ENCODE peak calls at places on chromosomes 7 and 10, in ten cellular contexts. One of them, this sample, is unnamed.

GRCh38 chr10:132904169-132904813 is 38.1 kb downstream of the CFAP46 start:
- DNase-seq in thoracic aorta: no peak
- DNase-seq in tibial artery: no peak
- DNase-seq in A549: peak
- DNase-seq in ascending aorta: no peak
- DNase-seq in CD8-positive, alpha-beta T cell: no peak
- DNase-seq in left ventricle myocardium inferior: peak
- DNase-seq in AG04450: no peak
- DNase-seq in neural progenitor cell: peak
- DNase-seq in prostate gland: no peak
- DNase-seq in this sample: peak

GRCh38 chr7:69682518-69682917 is 84.2 kb downstream of the AUTS2 start:
- DNase-seq in thoracic aorta: no peak
- DNase-seq in tibial artery: no peak
- DNase-seq in A549: no peak
- DNase-seq in ascending aorta: no peak
- DNase-seq in CD8-positive, alpha-beta T cell: no peak
- DNase-seq in left ventricle myocardium inferior: no peak
- DNase-seq in AG04450: no peak
- DNase-seq in neural progenitor cell: no peak
- DNase-seq in prostate gland: no peak
- DNase-seq in this sample: no peak

GRCh38 chr7:46850563-46851325 is 731.2 kb downstream of the TNS3 start:
- DNase-seq in thoracic aorta: no peak
- DNase-seq in tibial artery: no peak
- DNase-seq in A549: no peak
- DNase-seq in ascending aorta: no peak
- DNase-seq in CD8-positive, alpha-beta T cell: no peak
- DNase-seq in left ventricle myocardium inferior: no peak
- DNase-seq in AG04450: no peak
- DNase-seq in neural progenitor cell: no peak
- DNase-seq in prostate gland: no peak
- DNase-seq in this sample: no peak

GRCh38 chr7:22628112-22628511 is 98.9 kb upstream of the IL6 start:
- DNase-seq in thoracic aorta: no peak
- DNase-seq in tibial artery: no peak
- DNase-seq in A549: no peak
- DNase-seq in ascending aorta: no peak
- DNase-seq in CD8-positive, alpha-beta T cell: no peak
- DNase-seq in left ventricle myocardium inferior: no peak
- DNase-seq in AG04450: no peak
- DNase-seq in neural progenitor cell: no peak
- DNase-seq in prostate gland: no peak
- DNase-seq in this sample: no peak

GRCh38 chr10:132106431-132106830 is 40.7 kb downstream of the JAKMIP3 start:
- DNase-seq in thoracic aorta: no peak
- DNase-seq in tibial artery: peak
- DNase-seq in A549: no peak
- DNase-seq in ascending aorta: no peak
- DNase-seq in CD8-positive, alpha-beta T cell: peak
- DNase-seq in left ventricle myocardium inferior: no peak
- DNase-seq in AG04450: no peak
- DNase-seq in neural progenitor cell: no peak
- DNase-seq in prostate gland: no peak
- DNase-seq in this sample: no peak

GRCh38 chr10:99357691-99358090 is 28.5 kb downstream of the CNNM1 start:
- DNase-seq in thoracic aorta: no peak
- DNase-seq in tibial artery: no peak
- DNase-seq in A549: no peak
- DNase-seq in ascending aorta: no peak
- DNase-seq in CD8-positive, alpha-beta T cell: no peak
- DNase-seq in left ventricle myocardium inferior: no peak
- DNase-seq in AG04450: no peak
- DNase-seq in neural progenitor cell: no peak
- DNase-seq in prostate gland: no peak
- DNase-seq in this sample: no peak

GRCh38 chr7:22193361-22194016 is 163.5 kb downstream of the RAPGEF5 start:
- DNase-seq in thoracic aorta: no peak
- DNase-seq in tibial artery: peak
- DNase-seq in A549: no peak
- DNase-seq in ascending aorta: no peak
- DNase-seq in CD8-positive, alpha-beta T cell: no peak
- DNase-seq in left ventricle myocardium inferior: peak
- DNase-seq in AG04450: peak
- DNase-seq in neural progenitor cell: peak
- DNase-seq in prostate gland: no peak
- DNase-seq in this sample: no peak

GRCh38 chr10:70759769-70760168 is 25.4 kb downstream of the TBATA start:
- DNase-seq in thoracic aorta: no peak
- DNase-seq in tibial artery: peak
- DNase-seq in A549: no peak
- DNase-seq in ascending aorta: no peak
- DNase-seq in CD8-positive, alpha-beta T cell: no peak
- DNase-seq in left ventricle myocardium inferior: no peak
- DNase-seq in AG04450: no peak
- DNase-seq in neural progenitor cell: no peak
- DNase-seq in prostate gland: no peak
- DNase-seq in this sample: no peak

GRCh38 chr10:63773106-63773505 is 251.9 kb downstream of the REEP3 start:
- DNase-seq in thoracic aorta: no peak
- DNase-seq in tibial artery: no peak
- DNase-seq in A549: no peak
- DNase-seq in ascending aorta: no peak
- DNase-seq in CD8-positive, alpha-beta T cell: no peak
- DNase-seq in left ventricle myocardium inferior: no peak
- DNase-seq in AG04450: no peak
- DNase-seq in neural progenitor cell: no peak
- DNase-seq in prostate gland: no peak
- DNase-seq in this sample: no peak

GRCh38 chr10:63769367-63769766 is 248.2 kb downstream of the REEP3 start:
- DNase-seq in thoracic aorta: no peak
- DNase-seq in tibial artery: no peak
- DNase-seq in A549: no peak
- DNase-seq in ascending aorta: no peak
- DNase-seq in CD8-positive, alpha-beta T cell: no peak
- DNase-seq in left ventricle myocardium inferior: no peak
- DNase-seq in AG04450: no peak
- DNase-seq in neural progenitor cell: no peak
- DNase-seq in prostate gland: no peak
- DNase-seq in this sample: no peak

GRCh38 chr10:63767512-63767911 is 246.3 kb downstream of the REEP3 start:
- DNase-seq in thoracic aorta: no peak
- DNase-seq in tibial artery: no peak
- DNase-seq in A549: no peak
- DNase-seq in ascending aorta: no peak
- DNase-seq in CD8-positive, alpha-beta T cell: no peak
- DNase-seq in left ventricle myocardium inferior: no peak
- DNase-seq in AG04450: no peak
- DNase-seq in neural progenitor cell: no peak
- DNase-seq in prostate gland: no peak
- DNase-seq in this sample: peak

GRCh38 chr10:63773962-63774361 is 252.8 kb downstream of the REEP3 start:
- DNase-seq in thoracic aorta: no peak
- DNase-seq in tibial artery: no peak
- DNase-seq in A549: no peak
- DNase-seq in ascending aorta: no peak
- DNase-seq in CD8-positive, alpha-beta T cell: no peak
- DNase-seq in left ventricle myocardium inferior: no peak
- DNase-seq in AG04450: no peak
- DNase-seq in neural progenitor cell: no peak
- DNase-seq in prostate gland: no peak
- DNase-seq in this sample: no peak

DNA sequence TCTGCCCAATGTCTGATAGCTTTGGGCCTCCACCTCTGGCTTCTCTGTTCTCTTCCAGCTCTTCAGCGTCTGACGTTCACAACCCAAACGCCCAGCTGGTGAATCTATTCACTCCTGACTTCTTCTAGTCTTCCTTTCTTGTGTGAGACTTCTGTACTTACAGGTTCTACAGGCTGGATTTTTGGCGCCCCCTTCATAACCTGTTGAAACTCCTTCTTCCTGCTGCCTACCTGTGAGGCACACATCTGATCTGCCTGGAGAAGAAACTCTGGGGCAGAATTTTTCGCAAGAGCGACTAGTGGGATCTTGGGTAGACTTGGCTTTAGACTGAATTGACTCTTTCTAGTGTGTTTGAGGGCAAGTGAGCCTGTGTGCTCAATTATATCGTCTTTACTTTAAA is 249.3 kb downstream of the REEP3 start:
- DNase-seq in thoracic aorta: no peak
- DNase-seq in tibial artery: no peak
- DNase-seq in A549: no peak
- DNase-seq in ascending aorta: no peak
- DNase-seq in CD8-positive, alpha-beta T cell: no peak
- DNase-seq in left ventricle myocardium inferior: no peak
- DNase-seq in AG04450: no peak
- DNase-seq in neural progenitor cell: no peak
- DNase-seq in prostate gland: no peak
- DNase-seq in this sample: no peak
- TF ChIP-seq CTCF in thoracic aorta: no peak
- TF ChIP-seq CTCF in tibial artery: no peak
- TF ChIP-seq CTCF in A549: no peak
- TF ChIP-seq CTCF in ascending aorta: no peak
- TF ChIP-seq CTCF in CD8-positive, alpha-beta T cell: no peak
- TF ChIP-seq CTCF in left ventricle myocardium inferior: no peak
- TF ChIP-seq CTCF in AG04450: no peak
- TF ChIP-seq CTCF in neural progenitor cell: no peak
- TF ChIP-seq CTCF in prostate gland: no peak
- TF ChIP-seq CTCF in this sample: no peak

DNA sequence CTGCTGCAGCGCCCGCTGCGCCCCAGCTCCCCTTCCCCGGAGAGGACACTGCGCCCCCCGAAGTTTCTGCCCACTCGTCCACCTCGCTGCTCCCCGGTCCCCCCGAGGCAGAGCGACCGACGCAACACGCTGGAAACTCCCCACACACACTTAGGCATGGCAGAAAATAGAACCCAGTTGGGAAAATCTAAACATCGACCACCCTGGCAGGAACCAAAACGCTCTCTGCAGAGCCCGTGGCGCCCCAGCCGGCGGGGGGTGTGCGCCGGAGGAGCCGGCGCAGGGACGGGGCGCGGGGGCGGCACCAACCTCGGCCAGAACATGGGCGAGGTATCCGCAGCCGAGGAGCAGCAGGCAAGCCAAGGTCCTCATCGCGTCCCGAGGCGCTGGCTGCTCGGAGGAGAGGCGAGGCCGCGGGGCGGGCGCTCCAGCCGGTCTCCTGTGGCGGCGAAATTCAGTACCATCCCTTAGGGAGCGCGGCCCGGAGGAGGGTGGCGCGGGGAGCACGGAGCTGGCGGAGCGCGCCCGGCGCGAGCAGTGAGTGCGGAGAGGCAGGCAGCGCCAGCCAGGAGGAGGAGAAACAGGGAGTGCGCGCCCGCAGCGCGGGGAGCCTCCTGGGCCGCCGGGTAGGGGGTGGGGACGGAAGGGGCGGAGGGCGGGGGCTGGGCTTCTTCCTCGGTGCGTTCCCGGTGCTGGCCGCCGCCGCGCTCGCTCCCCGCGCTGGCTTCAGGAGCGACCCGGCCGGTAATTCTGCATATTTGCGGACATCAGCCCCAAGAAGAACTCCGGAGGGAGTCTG is 817 bp downstream of the PDGFA start:
- DNase-seq in thoracic aorta: no peak
- DNase-seq in tibial artery: peak
- DNase-seq in A549: peak
- DNase-seq in ascending aorta: peak
- DNase-seq in CD8-positive, alpha-beta T cell: no peak
- DNase-seq in left ventricle myocardium inferior: peak
- DNase-seq in AG04450: no peak
- DNase-seq in neural progenitor cell: peak
- DNase-seq in prostate gland: peak
- DNase-seq in this sample: peak
- TF ChIP-seq CTCF in thoracic aorta: peak
- TF ChIP-seq CTCF in tibial artery: no peak
- TF ChIP-seq CTCF in A549: no peak
- TF ChIP-seq CTCF in ascending aorta: no peak
- TF ChIP-seq CTCF in CD8-positive, alpha-beta T cell: no peak
- TF ChIP-seq CTCF in left ventricle myocardium inferior: peak
- TF ChIP-seq CTCF in AG04450: no peak
- TF ChIP-seq CTCF in neural progenitor cell: no peak
- TF ChIP-seq CTCF in prostate gland: no peak
- TF ChIP-seq CTCF in this sample: no peak

GRCh38 chr10:103930449-103930848 is 12.5 kb upstream of the STN1 start:
- DNase-seq in thoracic aorta: no peak
- DNase-seq in tibial artery: no peak
- DNase-seq in A549: no peak
- DNase-seq in ascending aorta: no peak
- DNase-seq in CD8-positive, alpha-beta T cell: no peak
- DNase-seq in left ventricle myocardium inferior: no peak
- DNase-seq in AG04450: no peak
- DNase-seq in neural progenitor cell: no peak
- DNase-seq in prostate gland: no peak
- DNase-seq in this sample: no peak

GRCh38 chr10:103928784-103929183 is 10.8 kb upstream of the STN1 start:
- DNase-seq in thoracic aorta: no peak
- DNase-seq in tibial artery: no peak
- DNase-seq in A549: no peak
- DNase-seq in ascending aorta: no peak
- DNase-seq in CD8-positive, alpha-beta T cell: no peak
- DNase-seq in left ventricle myocardium inferior: no peak
- DNase-seq in AG04450: no peak
- DNase-seq in neural progenitor cell: no peak
- DNase-seq in prostate gland: no peak
- DNase-seq in this sample: no peak

GRCh38 chr10:103931603-103932002 is 13.6 kb upstream of the STN1 start:
- DNase-seq in thoracic aorta: no peak
- DNase-seq in tibial artery: no peak
- DNase-seq in A549: no peak
- DNase-seq in ascending aorta: no peak
- DNase-seq in CD8-positive, alpha-beta T cell: no peak
- DNase-seq in left ventricle myocardium inferior: no peak
- DNase-seq in AG04450: no peak
- DNase-seq in neural progenitor cell: no peak
- DNase-seq in prostate gland: no peak
- DNase-seq in this sample: no peak

GRCh38 chr10:103929396-103929921 is 11.5 kb upstream of the STN1 start:
- DNase-seq in thoracic aorta: no peak
- DNase-seq in tibial artery: no peak
- DNase-seq in A549: no peak
- DNase-seq in ascending aorta: no peak
- DNase-seq in CD8-positive, alpha-beta T cell: no peak
- DNase-seq in left ventricle myocardium inferior: no peak
- DNase-seq in AG04450: no peak
- DNase-seq in neural progenitor cell: no peak
- DNase-seq in prostate gland: no peak
- DNase-seq in this sample: no peak

GRCh38 chr10:103930881-103931280 is 12.9 kb upstream of the STN1 start:
- DNase-seq in thoracic aorta: no peak
- DNase-seq in tibial artery: no peak
- DNase-seq in A549: no peak
- DNase-seq in ascending aorta: no peak
- DNase-seq in CD8-positive, alpha-beta T cell: no peak
- DNase-seq in left ventricle myocardium inferior: no peak
- DNase-seq in AG04450: no peak
- DNase-seq in neural progenitor cell: no peak
- DNase-seq in prostate gland: no peak
- DNase-seq in this sample: no peak
- TF ChIP-seq CTCF in thoracic aorta: no peak
- TF ChIP-seq CTCF in tibial artery: no peak
- TF ChIP-seq CTCF in A549: no peak
- TF ChIP-seq CTCF in ascending aorta: no peak
- TF ChIP-seq CTCF in CD8-positive, alpha-beta T cell: no peak
- TF ChIP-seq CTCF in left ventricle myocardium inferior: no peak
- TF ChIP-seq CTCF in AG04450: no peak
- TF ChIP-seq CTCF in neural progenitor cell: no peak
- TF ChIP-seq CTCF in prostate gland: no peak
- TF ChIP-seq CTCF in this sample: no peak

GRCh38 chr7:15197359-15197977 is 294.9 kb upstream of the DGKB start:
- DNase-seq in thoracic aorta: no peak
- DNase-seq in tibial artery: no peak
- DNase-seq in A549: no peak
- DNase-seq in ascending aorta: no peak
- DNase-seq in CD8-positive, alpha-beta T cell: no peak
- DNase-seq in left ventricle myocardium inferior: no peak
- DNase-seq in AG04450: no peak
- DNase-seq in neural progenitor cell: no peak
- DNase-seq in prostate gland: no peak
- DNase-seq in this sample: no peak

DNA sequence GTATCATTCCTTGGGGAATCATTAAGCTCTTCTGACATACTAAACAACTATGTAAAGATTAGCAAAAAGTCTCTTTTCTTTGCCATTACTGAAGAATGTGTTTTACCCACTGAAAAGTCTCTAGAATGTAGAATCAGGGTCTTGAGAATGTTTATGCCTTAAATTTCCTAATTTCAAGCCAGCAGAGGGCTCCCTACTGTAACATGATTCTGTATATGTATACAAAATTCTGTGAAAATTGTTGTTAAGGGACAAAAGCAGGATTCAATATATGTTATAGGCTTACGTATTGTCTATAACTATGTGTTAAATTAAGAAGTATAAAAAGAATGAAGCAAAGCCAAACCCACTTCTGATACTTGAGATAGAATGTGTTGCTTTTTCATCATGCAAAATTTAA is 296.9 kb upstream of the DGKB start:
- DNase-seq in thoracic aorta: no peak
- DNase-seq in tibial artery: no peak
- DNase-seq in A549: no peak
- DNase-seq in ascending aorta: no peak
- DNase-seq in CD8-positive, alpha-beta T cell: no peak
- DNase-seq in left ventricle myocardium inferior: no peak
- DNase-seq in AG04450: no peak
- DNase-seq in neural progenitor cell: no peak
- DNase-seq in prostate gland: no peak
- DNase-seq in this sample: no peak
- TF ChIP-seq CTCF in thoracic aorta: no peak
- TF ChIP-seq CTCF in tibial artery: no peak
- TF ChIP-seq CTCF in A549: peak
- TF ChIP-seq CTCF in ascending aorta: no peak
- TF ChIP-seq CTCF in CD8-positive, alpha-beta T cell: no peak
- TF ChIP-seq CTCF in left ventricle myocardium inferior: peak
- TF ChIP-seq CTCF in AG04450: peak
- TF ChIP-seq CTCF in neural progenitor cell: peak
- TF ChIP-seq CTCF in prostate gland: no peak
- TF ChIP-seq CTCF in this sample: peak